ENCODE peak calls at places on chromosomes 12 and 14, in nine cellular contexts. G, C, T, P, I, W, J, F and Q are unnamed samples. For H3K36me3, the result is how much of the 10 kb centered on the place peaks cover.

GRCh38 chr12:115163710-115164109 is 479.7 kb upstream of the TBX3 start:
- DNase-seq in J (no peak), C (no peak), F (no peak), W (no peak), P (no peak), T (no peak), G (no peak), I (no peak), Q (no peak)

GRCh38 chr14:49769171-49769570 is 1.2 kb downstream of the KLHDC2 start:
- DNase-seq in T (no peak), P (no peak), G (peak), C (peak), W (no peak), F (no peak), J (peak), I (no peak), Q (no peak)

GRCh38 chr14:80269338-80269935 is 58.1 kb upstream of the DIO2 start:
- DNase-seq in F (no peak), W (peak), J (no peak), P (no peak), G (no peak), T (no peak), I (no peak), C (no peak), Q (no peak)

GRCh38 chr12:126483145-126484068 is 1418.2 kb downstream of the AACS start:
- DNase-seq in C (no peak), W (no peak), J (no peak), T (no peak), I (no peak), F (no peak), G (no peak), P (peak), Q (peak)

GRCh38 chr14:100078997-100079561 is 13.9 kb downstream of the EVL start:
- DNase-seq in J (peak), C (peak), G (peak), W (peak), T (no peak), I (no peak), F (peak), P (no peak), Q (peak)

GRCh38 chr12:53098354-53098981 is 1.0 kb downstream of the IGFBP6 start:
- DNase-seq in F (no peak), P (no peak), W (peak), G (peak), C (no peak), T (no peak), I (peak), J (peak), Q (peak)

GRCh38 chr12:87112946-87113345 is 856.8 kb upstream of the MGAT4C start:
- DNase-seq in G (no peak), P (no peak), F (no peak), J (no peak), T (no peak), C (no peak), W (no peak), I (no peak), Q (no peak)

GRCh38 chr12:124403273-124403672 is 108.4 kb downstream of the RFLNA start:
- DNase-seq in P (no peak), W (no peak), I (peak), T (no peak), C (no peak), G (no peak), J (no peak), F (no peak), Q (no peak)

GRCh38 chr12:111444706-111445310 is 39.1 kb downstream of the SH2B3 start:
- DNase-seq in W (peak), F (peak), T (peak), G (peak), J (peak), P (no peak), C (peak), I (peak), Q (no peak)

GRCh38 chr12:115440438-115440837 is 756.5 kb upstream of the TBX3 start:
- DNase-seq in W (peak), I (peak), P (peak), T (no peak), J (no peak), G (peak), C (no peak), F (no peak), Q (peak)

GRCh38 chr14:45968037-45968436 is 683.5 kb downstream of the RPL10L start:
- DNase-seq in P (no peak), T (no peak), I (no peak), F (no peak), J (no peak), C (no peak), G (no peak), W (no peak), Q (no peak)

GRCh38 chr12:70408004-70408790 is 42.1 kb downstream of the KCNMB4 start:
- DNase-seq in G (no peak), J (no peak), P (no peak), C (no peak), W (no peak), I (no peak), F (no peak), T (no peak), Q (no peak)

GRCh38 chr12:48366131-48366530 is 15.4 kb upstream of the ZNF641 start:
- DNase-seq in J (no peak), G (no peak), T (no peak), P (no peak), W (no peak), F (no peak), C (no peak), I (no peak), Q (no peak)

GRCh38 chr12:68317047-68317667 is 15.0 kb downstream of the MDM1 start:
- DNase-seq in P (no peak), F (peak), T (no peak), G (peak), J (peak), I (no peak), W (peak), C (no peak), Q (no peak)

DNA sequence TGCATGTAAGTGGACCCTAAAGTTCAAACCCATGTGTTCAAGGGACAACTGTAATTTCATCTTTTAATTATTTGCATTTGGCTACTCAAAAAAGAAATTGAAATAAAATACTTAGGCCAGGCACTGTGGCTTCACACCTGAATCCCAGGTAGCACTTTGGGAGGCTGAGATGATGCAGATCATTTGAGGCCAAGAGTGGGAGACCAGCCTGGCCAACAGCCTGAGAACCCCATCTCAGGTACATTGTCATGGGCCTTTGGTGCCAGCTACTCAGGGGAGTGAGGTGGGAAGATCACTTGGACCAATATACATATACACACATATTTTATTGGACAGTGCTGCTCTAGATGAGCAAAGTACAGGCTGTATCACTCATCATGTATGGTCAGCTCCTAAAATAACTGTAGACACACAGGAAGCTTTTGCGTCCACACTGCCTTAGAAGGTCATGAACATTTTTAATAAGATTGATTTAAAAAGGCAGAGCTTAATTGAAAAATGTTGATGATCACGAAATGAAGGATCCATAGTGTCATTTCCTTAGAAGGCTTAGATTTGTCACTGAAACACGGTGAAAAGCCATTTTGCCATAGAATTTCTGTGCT is 2.5 kb upstream of the ZCCHC8 start:
- DNase-seq in C (no peak), J (no peak), F (no peak), T (no peak), I (no peak), P (no peak), G (no peak), W (no peak), Q (no peak)
- H3K36me3 ChIP-seq in C (under half), J (under half), F (under half), T (half or more), I (under half), P (under half), G (under half), W (under half), Q (half or more)

GRCh38 chr14:60095781-60096450 is 4.2 kb downstream of the PCNX4 start:
- DNase-seq in W (peak), I (no peak), G (no peak), P (no peak), F (no peak), C (no peak), T (no peak), J (no peak), Q (peak)
- H3K4me3 ChIP-seq in W (peak), I (peak), G (no peak), P (no peak), F (no peak), C (no peak), T (no peak), J (no peak), Q (no peak)

DNA sequence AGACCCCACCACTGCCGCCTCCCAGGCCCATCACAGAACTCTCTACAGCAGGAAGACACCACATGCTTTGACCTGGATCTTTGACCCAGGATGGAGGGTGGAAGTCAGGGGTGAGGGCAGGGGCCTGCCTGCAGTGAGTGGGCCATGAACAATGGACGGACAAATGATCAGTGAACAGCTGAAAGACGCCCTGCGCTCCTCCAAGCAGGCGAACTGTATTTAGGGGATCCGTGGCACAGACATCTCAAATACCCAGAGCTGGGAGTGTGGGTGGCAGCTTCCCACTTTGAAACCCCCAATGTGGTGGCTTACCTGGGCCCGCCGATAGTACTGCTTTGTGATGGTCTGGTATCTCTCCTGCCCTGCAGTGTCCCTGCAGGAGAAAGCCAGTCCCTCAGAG is 8.7 kb upstream of the GPX2 start:
- DNase-seq in J (no peak), I (no peak), C (no peak), P (no peak), G (no peak), F (no peak), W (no peak), T (no peak), Q (no peak)
- H3K36me3 ChIP-seq in J (under half), I (under half), C (under half), P (under half), G (under half), F (under half), W (half or more), T (under half), Q (under half)

DNA sequence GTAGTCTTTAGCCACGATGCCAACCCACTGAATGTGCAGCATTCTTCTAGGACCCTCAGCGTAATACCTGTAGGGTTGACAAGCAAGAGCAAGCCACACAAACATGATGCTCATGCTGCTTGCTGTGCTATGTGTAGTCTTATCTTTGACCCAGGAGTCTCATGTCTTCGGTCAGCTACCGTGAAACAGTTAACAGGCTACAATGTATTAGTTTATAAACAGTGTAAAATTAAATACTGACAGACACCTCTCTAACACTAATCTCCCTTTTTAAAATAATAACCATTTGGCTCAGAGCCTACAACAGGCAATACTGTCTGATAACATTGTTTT is 1.9 kb downstream of the EAPP start:
- DNase-seq in F (no peak), C (peak), I (no peak), W (no peak), J (no peak), G (no peak), P (no peak), T (no peak), Q (no peak)
- H3K4me3 ChIP-seq in F (no peak), C (no peak), I (peak), W (peak), J (peak), G (no peak), P (no peak), T (peak), Q (no peak)